ENCODE peak calls at places on chromosomes 7 and 10, in eight cellular contexts. A is neuronal stem cell, N is GM23338, U is IMR-90, Z is H9, K is keratinocyte, C is A549, J is HCT116. I is an unnamed sample. For H3K4me1, the result is how much of the 10 kb centered on the place peaks cover.

GRCh38 chr7:128963327-128963757 is 25.6 kb downstream of the IRF5 start:
- DNase-seq in A (no peak), N (no peak), U (peak), Z (no peak), K (no peak), C (no peak), J (no peak), I (peak)

GRCh38 chr10:21080246-21080645 is 183.1 kb upstream of the NEBL start:
- DNase-seq in A (no peak), N (no peak), U (no peak), Z (no peak), K (no peak), C (no peak), J (no peak), I (no peak)

GRCh38 chr7:3338161-3338560 is 37.1 kb downstream of the SDK1 start:
- DNase-seq in A (no peak), N (no peak), U (no peak), Z (no peak), K (no peak), C (no peak), J (no peak), I (no peak)

GRCh38 chr10:98006266-98006665 is 24.2 kb downstream of the CRTAC1 start:
- DNase-seq in A (no peak), N (peak), U (no peak), Z (peak), K (no peak), C (no peak), J (no peak), I (no peak)

GRCh38 chr10:70053896-70054641 is 1.4 kb downstream of the MACROH2A2 start:
- DNase-seq in A (no peak), N (peak), U (no peak), Z (peak), K (no peak), C (peak), J (peak), I (no peak)

GRCh38 chr7:13921062-13921461 is 68.4 kb downstream of the ETV1 start:
- DNase-seq in A (no peak), N (no peak), U (no peak), Z (no peak), K (no peak), C (no peak), J (no peak), I (no peak)

GRCh38 chr10:122204691-122205489 is 66.2 kb upstream of the BTBD16 start:
- DNase-seq in A (no peak), N (no peak), U (no peak), Z (no peak), K (no peak), C (no peak), J (no peak), I (no peak)

GRCh38 chr10:86019141-86019540 is 347.5 kb downstream of the GRID1 start:
- DNase-seq in A (no peak), N (no peak), U (no peak), Z (no peak), K (no peak), C (no peak), J (no peak), I (no peak)

GRCh38 chr10:36597921-36598320 is 527.5 kb upstream of the ANKRD30A start:
- DNase-seq in A (no peak), N (no peak), U (no peak), Z (no peak), K (no peak), C (no peak), J (no peak), I (no peak)

GRCh38 chr10:6838118-6838517 is 258.0 kb upstream of the PRKCQ start:
- DNase-seq in A (no peak), N (peak), U (no peak), Z (no peak), K (no peak), C (peak), J (no peak), I (no peak)

GRCh38 chr7:44281811-44282600 is 43.4 kb downstream of the CAMK2B start:
- DNase-seq in A (no peak), N (no peak), U (no peak), Z (peak), K (no peak), C (no peak), J (no peak), I (no peak)

GRCh38 chr7:84139986-84140729 is 54.4 kb downstream of the SEMA3A start:
- DNase-seq in A (no peak), N (no peak), U (peak), Z (no peak), K (no peak), C (no peak), J (no peak), I (peak)

GRCh38 chr7:111145472-111145871 is 54.5 kb downstream of the LRRN3 start:
- DNase-seq in A (no peak), N (no peak), U (no peak), Z (no peak), K (no peak), C (no peak), J (no peak), I (no peak)
- H3K27ac ChIP-seq in A (no peak), N (no peak), U (no peak), Z (no peak), K (no peak), C (no peak), J (no peak), I (no peak)

DNA sequence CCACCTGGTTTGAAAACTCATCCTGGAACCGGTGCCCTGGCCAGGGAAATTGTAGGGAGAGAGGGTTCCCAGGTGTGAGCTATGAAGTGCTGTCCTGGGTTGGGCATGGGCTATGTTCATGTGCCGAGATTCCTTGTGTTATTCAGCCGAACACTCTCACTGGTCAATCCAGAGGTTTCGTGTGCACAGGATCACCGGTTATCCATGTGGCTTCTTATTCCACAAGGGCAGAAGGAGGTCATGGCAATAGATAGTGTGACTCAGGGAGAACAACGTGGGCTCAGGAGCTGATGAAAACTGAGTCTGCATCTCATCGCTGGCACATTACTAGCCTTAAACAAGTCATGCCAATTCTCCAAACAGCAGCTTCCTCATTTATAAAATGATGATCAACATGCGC is 64.4 kb upstream of the CREB5 start:
- DNase-seq in A (no peak), N (no peak), U (peak), Z (no peak), K (no peak), C (no peak), J (no peak), I (no peak)
- H3K4me2 ChIP-seq in A (no peak), N (no peak), U (peak), Z (no peak), K (peak), C (peak), J (no peak), I (no peak)

GRCh38 chr10:77967611-77968022 is 41.1 kb upstream of the DLG5 start:
- DNase-seq in A (peak), N (no peak), U (no peak), Z (no peak), K (no peak), C (no peak), J (no peak), I (no peak)
- H3K4me1 ChIP-seq in A (under half), N (under half), U (under half), Z (under half), K (under half), C (under half), J (under half), I (under half)

DNA sequence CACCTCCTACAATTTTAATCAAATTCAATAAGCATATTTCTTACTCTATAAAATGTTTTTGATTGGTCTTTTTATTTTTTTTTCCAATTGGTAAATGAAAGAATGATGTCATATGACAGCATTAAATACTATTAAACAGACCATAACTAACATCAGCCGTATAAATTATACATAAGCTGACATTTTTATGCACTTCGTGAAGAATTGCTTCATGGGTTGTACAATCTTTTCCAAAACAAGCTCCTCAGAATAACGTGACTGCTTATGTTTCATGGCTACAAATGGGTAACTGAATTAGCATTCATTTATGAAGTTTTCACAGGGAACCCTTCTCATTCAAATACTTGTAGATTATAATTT is 371.1 kb upstream of the MGMT start:
- DNase-seq in A (no peak), N (no peak), U (peak), Z (no peak), K (no peak), C (no peak), J (no peak), I (no peak)
- H3K27ac ChIP-seq in A (no peak), N (no peak), U (peak), Z (no peak), K (no peak), C (no peak), J (no peak), I (no peak)

GRCh38 chr10:61097026-61097425 is 153.0 kb upstream of the RHOBTB1 start:
- DNase-seq in A (no peak), N (no peak), U (no peak), Z (no peak), K (no peak), C (no peak), J (no peak), I (peak)
- H3K4me2 ChIP-seq in A (no peak), N (no peak), U (no peak), Z (no peak), K (no peak), C (no peak), J (no peak), I (peak)

GRCh38 chr7:150756858-150757257 is 19.6 kb downstream of the GIMAP5 start:
- DNase-seq in A (no peak), N (peak), U (no peak), Z (no peak), K (no peak), C (no peak), J (no peak), I (no peak)

GRCh38 chr7:150753239-150753638 is 16.0 kb downstream of the GIMAP5 start:
- DNase-seq in A (no peak), N (no peak), U (no peak), Z (no peak), K (no peak), C (no peak), J (no peak), I (no peak)

GRCh38 chr7:150753826-150754603 is 16.8 kb downstream of the GIMAP5 start:
- DNase-seq in A (no peak), N (peak), U (no peak), Z (no peak), K (no peak), C (no peak), J (no peak), I (no peak)

GRCh38 chr7:150754950-150755349 is 17.7 kb downstream of the GIMAP5 start:
- DNase-seq in A (no peak), N (no peak), U (no peak), Z (no peak), K (no peak), C (no peak), J (no peak), I (no peak)

GRCh38 chr7:150755473-150756099 is 18.4 kb downstream of the GIMAP5 start:
- DNase-seq in A (no peak), N (no peak), U (no peak), Z (no peak), K (no peak), C (no peak), J (no peak), I (no peak)
- H3K4me1 ChIP-seq in A (under half), N (under half), U (under half), Z (under half), K (under half), C (under half), J (under half), I (under half)

GRCh38 chr7:101363734-101364374 is 1.2 kb downstream of the COL26A1 start:
- DNase-seq in A (peak), N (peak), U (peak), Z (peak), K (peak), C (peak), J (peak), I (peak)
- H3K27ac ChIP-seq in A (peak), N (peak), U (no peak), Z (no peak), K (no peak), C (peak), J (no peak), I (no peak)

DNA sequence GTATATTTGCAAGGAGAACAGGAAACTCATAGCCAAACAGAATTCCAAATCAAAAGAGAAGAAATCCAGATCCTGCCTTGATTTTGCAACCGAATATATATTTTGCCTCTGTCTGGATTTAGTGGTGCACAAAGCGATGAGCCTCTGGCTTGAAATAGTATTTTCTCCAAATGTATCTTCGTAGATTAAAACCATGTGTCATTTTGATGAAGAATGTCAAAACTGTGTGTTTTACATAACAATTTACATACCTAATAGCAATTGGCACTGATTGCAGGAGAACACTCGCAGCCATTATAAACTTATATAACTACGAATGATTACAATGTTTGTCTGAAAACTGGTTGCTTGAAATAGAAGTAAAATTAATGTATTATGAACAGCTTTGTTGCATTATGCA is 156.4 kb downstream of the ARID5B start:
- DNase-seq in A (no peak), N (no peak), U (no peak), Z (no peak), K (no peak), C (no peak), J (no peak), I (no peak)
- H3K4me2 ChIP-seq in A (no peak), N (no peak), U (peak), Z (no peak), K (no peak), C (no peak), J (no peak), I (no peak)

GRCh38 chr7:116966606-116967005 is 13.3 kb downstream of the ST7 start:
- DNase-seq in A (no peak), N (no peak), U (no peak), Z (no peak), K (no peak), C (no peak), J (no peak), I (no peak)

GRCh38 chr7:116969371-116969902 is 16.1 kb downstream of the ST7 start:
- DNase-seq in A (no peak), N (peak), U (no peak), Z (no peak), K (no peak), C (no peak), J (no peak), I (no peak)

GRCh38 chr7:116967983-116968382 is 14.7 kb downstream of the ST7 start:
- DNase-seq in A (no peak), N (no peak), U (no peak), Z (no peak), K (no peak), C (no peak), J (no peak), I (no peak)

GRCh38 chr7:116968626-116969025 is 15.3 kb downstream of the ST7 start:
- DNase-seq in A (no peak), N (peak), U (no peak), Z (no peak), K (no peak), C (no peak), J (no peak), I (no peak)

GRCh38 chr7:116967254-116967922 is 14.1 kb downstream of the ST7 start:
- DNase-seq in A (no peak), N (no peak), U (no peak), Z (no peak), K (no peak), C (no peak), J (no peak), I (no peak)
- H3K4me1 ChIP-seq in A (under half), N (under half), U (under half), Z (under half), K (under half), C (under half), J (under half), I (under half)